ENCODE peak calls at places on chromosomes 16 and 17, in nine cellular contexts. N is gastrocnemius medialis; Z is myocyte; B is non-pigmented ciliary epithelial cell; F is stimulated activated naive CD8-positive, alpha-beta T cell treated with anti-CD3 and anti-CD28 coated beads, Interleukin-15, amount 100 ng/mL, for 72 hours; L is stimulated activated CD8-positive, alpha-beta memory T cell treated with anti-CD3 and anti-CD28 coated beads, Interleukin-12 subunit alpha, Interleukin-12 subunit beta, amount 100 ng/mL, for 4 hours; J is HS-27A; G is fibroblast of villous mesenchyme; M is brain microvascular endothelial cell. H is an unnamed sample.

GRCh38 chr17:27340990-27341595 is 47.2 kb downstream of the WSB1 start:
- DNase-seq in L (no peak), B (no peak), N (no peak), Z (no peak), F (no peak), J (no peak), M (no peak), G (no peak), H (no peak)

GRCh38 chr17:35486920-35487727 is 38.6 kb upstream of the SLFN13 start:
- DNase-seq in G (peak), M (peak), Z (peak), J (no peak), N (no peak), L (peak), F (peak), B (peak), H (peak)

GRCh38 chr17:7988750-7989178 is 13.7 kb upstream of the GUCY2D start:
- DNase-seq in J (peak), G (peak), B (peak), M (peak), F (peak), L (no peak), Z (peak), N (peak), H (peak)

GRCh38 chr16:22664132-22664531 is 149.8 kb upstream of the HS3ST2 start:
- DNase-seq in M (no peak), N (no peak), J (no peak), Z (no peak), L (no peak), B (no peak), F (no peak), G (no peak), H (no peak)

GRCh38 chr17:55407641-55408566 is 13.7 kb downstream of the MMD start:
- DNase-seq in G (no peak), B (no peak), L (no peak), J (no peak), N (no peak), F (no peak), Z (no peak), M (no peak), H (no peak)

GRCh38 chr16:67449328-67449727 is 18.4 kb downstream of the HSD11B2 start:
- DNase-seq in Z (peak), L (no peak), G (no peak), M (no peak), J (no peak), B (no peak), F (no peak), N (no peak), H (no peak)

GRCh38 chr16:3095869-3096268 is 3.2 kb downstream of the ZSCAN10 start:
- DNase-seq in L (peak), N (no peak), G (no peak), F (peak), M (no peak), J (no peak), B (no peak), Z (no peak), H (no peak)

GRCh38 chr16:22265351-22265750 is 31.9 kb upstream of the POLR3E start:
- DNase-seq in L (no peak), Z (no peak), M (no peak), G (peak), N (no peak), J (no peak), F (no peak), B (no peak), H (no peak)

GRCh38 chr17:71726320-71726719 is 394.5 kb upstream of the SOX9 start:
- DNase-seq in N (no peak), M (no peak), J (no peak), B (no peak), L (no peak), Z (no peak), F (no peak), G (no peak), H (no peak)

GRCh38 chr17:29110372-29110757 is 67.4 kb downstream of the PIPOX start:
- DNase-seq in M (no peak), N (no peak), J (no peak), L (no peak), Z (no peak), G (no peak), F (no peak), B (no peak), H (no peak)

GRCh38 chr17:45063198-45063597 is 2.1 kb downstream of the NMT1 start:
- DNase-seq in G (peak), B (no peak), L (no peak), Z (no peak), M (no peak), J (no peak), F (no peak), N (no peak), H (peak)

GRCh38 chr17:9875441-9875840 is 29.6 kb downstream of the RCVRN start:
- DNase-seq in J (no peak), M (peak), B (no peak), F (no peak), Z (no peak), G (peak), N (no peak), L (no peak), H (peak)

GRCh38 chr16:83176802-83177201 is 550.0 kb downstream of the CDH13 start:
- DNase-seq in J (no peak), M (no peak), Z (no peak), B (no peak), L (no peak), G (no peak), F (no peak), N (no peak), H (no peak)

GRCh38 chr17:80428796-80429195 is 13.8 kb downstream of the ENDOV start:
- DNase-seq in L (no peak), F (no peak), B (no peak), J (no peak), Z (no peak), G (no peak), M (no peak), N (no peak), H (no peak)

GRCh38 chr16:53908731-53909130 is 204.8 kb downstream of the FTO start:
- DNase-seq in N (no peak), G (peak), M (no peak), B (no peak), Z (no peak), F (no peak), L (no peak), J (no peak), H (peak)

GRCh38 chr16:57985204-57986121 is 14.5 kb upstream of the CNGB1 start:
- DNase-seq in L (no peak), Z (no peak), M (no peak), F (no peak), B (no peak), N (no peak), J (no peak), G (no peak), H (peak)

GRCh38 chr17:8150194-8151119 is 1.7 kb downstream of the PER1 start:
- DNase-seq in Z (peak), L (no peak), F (no peak), B (no peak), G (no peak), N (no peak), M (no peak), J (no peak), H (no peak)

GRCh38 chr17:43094129-43094834 is 30.9 kb downstream of the BRCA1 start:
- DNase-seq in G (peak), B (no peak), M (no peak), Z (peak), J (no peak), L (no peak), N (no peak), F (no peak), H (no peak)

GRCh38 chr17:34760931-34761500 is 181.6 kb downstream of the TMEM132E start:
- DNase-seq in N (no peak), F (no peak), L (no peak), J (no peak), B (no peak), G (no peak), Z (no peak), M (no peak), H (no peak)

GRCh38 chr17:81998222-81998621 is 20.8 kb downstream of the ASPSCR1 start:
- DNase-seq in L (no peak), G (no peak), M (no peak), J (no peak), F (no peak), Z (no peak), N (no peak), B (no peak), H (no peak)

GRCh38 chr17:80243526-80244433 is 16.9 kb upstream of the RNF213 start:
- DNase-seq in N (no peak), Z (peak), L (no peak), J (no peak), B (no peak), F (no peak), M (no peak), G (no peak), H (no peak)

GRCh38 chr17:30475206-30475605 is 2.0 kb upstream of the GOSR1 start:
- DNase-seq in J (no peak), Z (no peak), G (no peak), L (no peak), N (no peak), B (no peak), M (no peak), F (no peak), H (no peak)

GRCh38 chr17:77609553-77610517 is 348.7 kb upstream of the TNRC6C start:
- DNase-seq in M (no peak), N (no peak), F (peak), L (peak), G (peak), Z (no peak), J (no peak), B (no peak), H (no peak)

GRCh38 chr16:30924086-30924714 is 828 bp downstream of the FBXL19 start:
- DNase-seq in M (no peak), F (no peak), J (no peak), B (no peak), G (no peak), N (no peak), Z (no peak), L (no peak), H (no peak)

GRCh38 chr17:21358185-21358584 is 18.0 kb upstream of the KCNJ12 start:
- DNase-seq in N (no peak), B (no peak), Z (no peak), F (no peak), L (no peak), G (no peak), J (no peak), M (no peak), H (no peak)

GRCh38 chr17:10055251-10055975 is 143.0 kb downstream of the GAS7 start:
- DNase-seq in F (no peak), J (no peak), G (no peak), B (no peak), L (no peak), N (no peak), M (no peak), Z (no peak), H (no peak)

GRCh38 chr17:47915667-47916242 is 19.7 kb downstream of the SP2 start:
- DNase-seq in J (no peak), G (no peak), Z (no peak), B (no peak), L (no peak), N (no peak), M (no peak), F (no peak), H (no peak)

GRCh38 chr17:7582401-7583252 is 1.0 kb upstream of the MPDU1 start:
- DNase-seq in M (no peak), J (no peak), Z (no peak), G (no peak), B (no peak), F (no peak), L (no peak), N (no peak), H (no peak)

GRCh38 chr16:55701442-55702319 is 45.9 kb downstream of the SLC6A2 start:
- DNase-seq in G (peak), B (no peak), M (peak), Z (peak), J (no peak), L (no peak), N (peak), F (peak), H (peak)

GRCh38 chr17:296906-297690 is 55.5 kb downstream of the RPH3AL start:
- DNase-seq in J (no peak), B (no peak), F (no peak), Z (no peak), N (no peak), M (no peak), G (no peak), L (no peak), H (no peak)

GRCh38 chr16:23608194-23608593 is 12.1 kb upstream of the NDUFAB1 start:
- DNase-seq in M (peak), B (peak), N (no peak), G (peak), J (no peak), F (no peak), L (no peak), Z (no peak), H (peak)

GRCh38 chr16:25093208-25094061 is 18.1 kb upstream of the LCMT1 start:
- DNase-seq in N (no peak), Z (no peak), M (no peak), J (no peak), G (no peak), B (no peak), L (no peak), F (peak), H (no peak)

GRCh38 chr16:80932725-80933124 is 74.0 kb downstream of the CMC2 start:
- DNase-seq in B (no peak), L (no peak), N (peak), Z (no peak), G (peak), M (peak), J (peak), F (no peak), H (peak)

GRCh38 chr16:55645986-55646385 is 9.8 kb upstream of the SLC6A2 start:
- DNase-seq in F (no peak), J (no peak), Z (no peak), G (no peak), N (no peak), B (no peak), L (no peak), M (no peak), H (no peak)

GRCh38 chr16:49733278-49734009 is 122.5 kb downstream of the ZNF423 start:
- DNase-seq in G (peak), J (no peak), Z (no peak), F (no peak), B (no peak), M (no peak), L (no peak), N (no peak), H (no peak)

H was measured in mesenchymal stem cell.